ENCODE peak calls at places on chromosomes 12 and 14, in four cellular contexts. W is IMR-90, I is Peyer's patch, K is uterus. Z is an unnamed sample. For H3K27me3, the result is how much of the 10 kb centered on the place peaks cover.

GRCh38 chr12:27424631-27425230 is 21.8 kb upstream of the SMCO2 start:
- DNase-seq in W (peak), I (no peak), K (peak), Z (no peak)

GRCh38 chr12:102527256-102527720 is 46.9 kb upstream of the IGF1 start:
- DNase-seq in W (peak), I (no peak), K (no peak), Z (no peak)

GRCh38 chr14:65226824-65227604 is 124.7 kb upstream of the MAX start:
- DNase-seq in W (peak), I (peak), K (no peak), Z (no peak)

GRCh38 chr14:105123981-105124836 is 44.4 kb downstream of the JAG2 start:
- DNase-seq in W (no peak), I (peak), K (no peak), Z (peak)

GRCh38 chr14:26290007-26290530 is 307.8 kb downstream of the NOVA1 start:
- DNase-seq in W (peak), I (no peak), K (no peak), Z (no peak)

GRCh38 chr14:77151918-77152588 is 10.5 kb upstream of the ZDHHC22 start:
- DNase-seq in W (peak), I (no peak), K (no peak), Z (no peak)

GRCh38 chr12:76187177-76187576 is 102.7 kb upstream of the NAP1L1 start:
- DNase-seq in W (no peak), I (no peak), K (no peak), Z (no peak)

GRCh38 chr12:40586823-40587222 is 105.4 kb upstream of the CNTN1 start:
- DNase-seq in W (no peak), I (no peak), K (no peak), Z (no peak)

GRCh38 chr12:60335765-60336164 is 739.9 kb downstream of the SLC16A7 start:
- DNase-seq in W (peak), I (no peak), K (no peak), Z (no peak)

GRCh38 chr14:20760950-20761349 is 7.3 kb upstream of the EDDM3B start:
- DNase-seq in W (no peak), I (no peak), K (no peak), Z (no peak)

GRCh38 chr12:101891462-101891971 is 14.1 kb downstream of the DRAM1 start:
- DNase-seq in W (peak), I (no peak), K (no peak), Z (peak)

GRCh38 chr14:38973083-38973700 is 129.8 kb downstream of the SEC23A start:
- DNase-seq in W (no peak), I (no peak), K (no peak), Z (no peak)

GRCh38 chr14:51828017-51828797 is 32.2 kb upstream of the GNG2 start:
- DNase-seq in W (peak), I (no peak), K (no peak), Z (no peak)

GRCh38 chr14:97580923-97581495 is 783.8 kb downstream of the VRK1 start:
- DNase-seq in W (no peak), I (no peak), K (no peak), Z (no peak)

GRCh38 chr12:132292328-132293319 is 36.8 kb downstream of the GALNT9 start:
- DNase-seq in W (no peak), I (no peak), K (no peak), Z (no peak)

GRCh38 chr12:40464121-40464520 is 228.1 kb upstream of the CNTN1 start:
- DNase-seq in W (no peak), I (no peak), K (no peak), Z (no peak)

GRCh38 chr14:104939666-104940410 is 15.2 kb downstream of the PLD4 start:
- DNase-seq in W (no peak), I (peak), K (peak), Z (peak)

DNA sequence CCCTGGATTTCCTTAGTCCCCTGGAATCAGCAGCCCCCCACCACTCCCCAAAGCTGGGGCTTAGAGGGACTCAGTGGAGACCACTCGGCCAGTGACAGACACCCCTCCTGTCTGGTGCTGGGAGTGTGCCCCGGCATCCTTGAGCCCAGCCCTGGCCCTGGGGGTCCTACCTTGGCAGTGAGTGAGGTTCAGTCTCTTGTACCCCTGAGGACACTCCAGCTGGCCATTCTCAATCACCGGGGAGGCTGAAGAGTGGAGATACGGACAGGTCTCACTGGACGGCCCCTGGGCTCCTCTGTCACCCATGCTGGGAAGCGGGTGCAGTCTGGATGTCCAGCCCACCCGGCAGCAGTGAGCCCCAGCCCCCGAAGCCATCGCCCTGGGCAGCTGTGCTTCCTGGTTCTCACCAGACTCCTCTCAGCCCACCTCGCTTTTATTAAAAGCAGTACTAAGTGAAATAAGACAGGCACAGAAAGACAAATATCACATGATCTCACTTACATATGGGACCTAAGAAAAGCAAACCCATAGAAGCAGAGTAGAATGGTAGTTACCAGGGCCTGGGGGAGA is 42.3 kb downstream of the ISCA2 start:
- DNase-seq in W (no peak), I (no peak), K (no peak), Z (no peak)
- H3K27me3 ChIP-seq in W (under half), I (under half), K (under half), Z (under half)

GRCh38 chr12:54277823-54278276 is 2.1 kb downstream of the CBX5 start:
- DNase-seq in W (no peak), I (no peak), K (no peak), Z (no peak)
- TF ChIP-seq POLR2A in W (peak), I (no peak), K (no peak), Z (no peak)

GRCh38 chr12:4269279-4269991 is 4.1 kb upstream of the CCND2 start:
- DNase-seq in W (peak), I (peak), K (peak), Z (peak)
- H3K27me3 ChIP-seq in W (half or more), I (under half), K (under half), Z (under half)

DNA sequence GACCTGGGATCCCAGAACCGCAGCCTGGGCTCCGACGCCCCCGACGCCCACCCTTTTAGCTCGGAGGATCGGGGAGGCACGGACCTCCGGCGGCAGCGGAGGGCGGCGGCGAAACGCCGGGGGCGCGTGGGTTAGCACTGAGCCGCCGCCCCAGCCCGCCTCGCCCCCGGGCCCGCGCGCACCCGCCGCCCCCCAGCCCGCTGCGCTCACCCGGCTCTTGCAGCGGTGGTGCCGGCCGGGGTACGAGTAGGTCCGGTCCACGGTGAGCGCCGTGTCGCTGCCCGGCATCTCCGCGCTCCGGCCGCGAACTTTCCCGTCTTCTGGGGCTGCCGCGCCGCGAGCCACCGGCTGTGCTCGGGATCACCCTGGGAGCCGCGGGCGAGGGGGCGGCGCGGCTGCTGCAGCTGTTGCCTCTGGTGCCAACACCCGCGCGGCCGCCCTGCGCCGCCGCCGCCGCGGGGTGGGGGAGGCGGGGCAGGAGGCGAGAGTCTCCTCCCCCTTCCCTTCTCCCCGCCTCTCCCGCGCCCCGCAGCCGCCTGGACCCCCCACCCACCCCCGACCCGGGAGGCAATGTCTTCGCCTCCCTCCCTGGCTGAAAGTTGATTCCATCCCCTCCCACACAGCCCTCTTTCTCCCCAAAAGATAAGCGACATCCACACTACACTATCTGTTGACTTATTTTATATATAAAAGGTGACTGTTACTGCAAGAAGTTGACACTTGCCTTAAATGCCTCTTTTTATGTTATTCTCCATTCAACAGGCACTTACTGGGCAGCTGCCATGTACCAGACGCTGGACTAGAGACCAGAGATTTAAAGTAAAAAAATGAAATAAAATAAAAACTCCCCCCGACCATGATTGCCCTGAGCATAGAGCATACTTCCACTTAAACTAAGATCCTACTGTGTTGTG is at the start of gene TMCC3:
- DNase-seq in W (no peak), I (peak), K (peak), Z (peak)
- TF ChIP-seq POLR2A in W (no peak), I (peak), K (peak), Z (no peak)

GRCh38 chr12:4201333-4202105 is 72.0 kb upstream of the CCND2 start:
- DNase-seq in W (no peak), I (no peak), K (no peak), Z (no peak)

GRCh38 chr12:4197922-4198763 is 75.4 kb upstream of the CCND2 start:
- DNase-seq in W (no peak), I (no peak), K (no peak), Z (no peak)

GRCh38 chr12:4194661-4195060 is 78.9 kb upstream of the CCND2 start:
- DNase-seq in W (no peak), I (no peak), K (no peak), Z (no peak)

GRCh38 chr12:4193821-4194220 is 79.7 kb upstream of the CCND2 start:
- DNase-seq in W (no peak), I (no peak), K (no peak), Z (no peak)

DNA sequence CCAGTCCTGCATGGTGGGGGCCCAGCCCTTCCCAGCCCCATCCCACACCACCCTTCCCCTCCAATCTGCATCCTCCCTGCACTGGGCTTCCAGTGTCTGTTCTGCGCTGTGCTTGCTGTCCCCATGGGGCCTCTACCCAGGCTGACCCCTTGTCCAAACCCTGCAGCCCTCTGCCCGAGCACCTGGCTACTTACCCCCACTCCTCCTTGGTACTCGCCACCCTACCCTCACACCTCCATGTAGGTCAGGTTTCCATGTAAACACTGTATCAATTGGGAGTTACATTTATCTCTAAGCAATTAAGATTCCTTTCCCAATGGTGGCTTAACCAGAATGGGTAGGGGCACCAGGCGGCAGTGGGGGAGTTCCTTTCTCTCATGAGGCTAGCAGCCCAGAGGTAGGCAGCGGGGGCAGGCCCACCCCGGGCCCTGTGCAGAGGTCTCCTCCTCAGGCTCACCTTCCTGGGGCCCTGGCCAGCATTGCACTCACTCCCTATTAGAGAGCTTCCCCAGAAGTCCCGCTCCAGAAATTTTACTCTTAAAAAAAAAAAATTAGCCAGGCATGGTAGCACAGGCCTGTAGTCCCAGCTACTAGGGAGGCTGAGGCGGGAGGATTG is 76.6 kb upstream of the CCND2 start:
- DNase-seq in W (no peak), I (no peak), K (no peak), Z (no peak)
- H3K27me3 ChIP-seq in W (under half), I (under half), K (under half), Z (under half)

DNA sequence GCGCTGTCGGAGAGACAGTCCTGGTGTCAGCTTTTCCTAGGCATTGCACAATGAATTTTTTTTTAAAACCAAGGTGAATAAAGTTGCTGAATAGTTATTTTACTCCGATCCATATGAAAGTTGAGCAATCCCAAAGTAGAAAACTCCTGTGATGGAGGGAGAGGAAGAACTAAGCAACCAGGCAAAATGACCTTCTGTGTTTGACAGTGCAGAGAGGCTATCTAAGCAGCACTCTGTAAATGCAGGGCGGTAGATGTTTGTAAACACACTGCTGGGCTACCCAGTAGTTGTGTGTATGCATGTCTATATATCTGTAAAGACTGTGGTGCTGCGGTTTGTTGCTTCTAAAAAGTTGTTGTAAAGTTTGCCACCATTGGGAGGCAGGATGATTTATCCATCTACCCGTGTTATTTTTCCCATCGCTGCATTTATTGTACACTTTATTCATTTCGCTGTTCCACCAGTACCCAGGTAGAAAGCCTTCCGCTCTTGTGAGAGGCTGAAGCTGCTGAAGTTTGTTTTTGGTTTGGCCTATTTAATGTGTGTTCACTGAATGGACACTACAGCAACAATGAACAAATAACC is 1.3 kb downstream of the ETV6 start:
- DNase-seq in W (peak), I (no peak), K (no peak), Z (no peak)
- TF ChIP-seq POLR2A in W (no peak), I (peak), K (no peak), Z (peak)

Z was measured in sigmoid colon.